ENCODE peak calls at places on chromosomes 7 and 10, in ten cellular contexts. R is neuronal stem cell, Z is fibroblast of lung, D is AG04450, L is pancreas, C is thoracic aorta, F is aorta, E is RWPE1, I is ovary, T is heart left ventricle. A is an unnamed sample.

GRCh38 chr7:1214516-1214915 is 18.2 kb upstream of the UNCX start:
- DNase-seq in R (no peak), Z (no peak), D (no peak), L (no peak), C (no peak), F (no peak), E (no peak), I (no peak), T (no peak), A (no peak)

GRCh38 chr10:122515022-122515424 is 45.5 kb upstream of the DMBT1 start:
- DNase-seq in R (no peak), Z (peak; percentile 67), D (no peak), L (no peak), C (no peak), F (no peak), E (no peak), I (no peak), T (no peak), A (no peak)

GRCh38 chr10:48603421-48604038 is 1.3 kb downstream of the ARHGAP22 start:
- DNase-seq in R (no peak), Z (no peak), D (no peak), L (no peak), C (no peak), F (no peak), E (no peak), I (no peak), T (no peak), A (no peak)

GRCh38 chr10:114022292-114022691 is 21.4 kb upstream of the ADRB1 start:
- DNase-seq in R (no peak), Z (peak; percentile 11), D (no peak), L (no peak), C (no peak), F (no peak), E (no peak), I (peak; percentile 18), T (peak; percentile 54), A (no peak)

GRCh38 chr7:99729501-99730261 is 5.3 kb downstream of the CYP3A7 start:
- DNase-seq in R (no peak), Z (no peak), D (no peak), L (no peak), C (no peak), F (no peak), E (peak; percentile 62), I (no peak), T (no peak), A (peak; percentile 48)

GRCh38 chr7:118280319-118281012 is 56.0 kb downstream of the ANKRD7 start:
- DNase-seq in R (no peak), Z (no peak), D (no peak), L (no peak), C (no peak), F (no peak), E (no peak), I (no peak), T (no peak), A (no peak)

GRCh38 chr10:23505797-23506465 is 67.1 kb downstream of the OTUD1 start:
- DNase-seq in R (no peak), Z (no peak), D (no peak), L (no peak), C (no peak), F (no peak), E (no peak), I (no peak), T (no peak), A (no peak)

GRCh38 chr7:74292757-74293576 is 3.8 kb downstream of the CLIP2 start:
- DNase-seq in R (no peak), Z (no peak), D (no peak), L (peak; percentile 65), C (no peak), F (no peak), E (no peak), I (no peak), T (no peak), A (no peak)

GRCh38 chr7:54581511-54581910 is 39.3 kb downstream of the VSTM2A start:
- DNase-seq in R (no peak), Z (peak; percentile 4), D (no peak), L (no peak), C (no peak), F (no peak), E (peak; percentile 4), I (no peak), T (no peak), A (no peak)

GRCh38 chr7:82578430-82578829 is 134.9 kb upstream of the CACNA2D1 start:
- DNase-seq in R (no peak), Z (peak; percentile 55), D (no peak), L (no peak), C (no peak), F (no peak), E (no peak), I (no peak), T (no peak), A (no peak)

GRCh38 chr7:71752171-71752935 is 620.4 kb downstream of the GALNT17 start:
- DNase-seq in R (peak; percentile 66), Z (no peak), D (no peak), L (peak; percentile 95), C (no peak), F (peak; percentile 47), E (peak; percentile 47), I (peak; percentile 28), T (no peak), A (no peak)

GRCh38 chr7:48041665-48041995 is 6.3 kb downstream of the C7orf57 start:
- DNase-seq in R (no peak), Z (peak; percentile 69), D (no peak), L (no peak), C (no peak), F (no peak), E (peak; percentile 44), I (no peak), T (no peak), A (no peak)

GRCh38 chr7:148916186-148916585 is 32.1 kb upstream of the EZH2 start:
- DNase-seq in R (no peak), Z (peak; percentile 91), D (peak; percentile 73), L (no peak), C (no peak), F (no peak), E (no peak), I (no peak), T (no peak), A (no peak)

GRCh38 chr10:97499561-97500296 is 1.0 kb downstream of the UBTD1 start:
- DNase-seq in R (no peak), Z (peak; percentile 62), D (no peak), L (peak; percentile 73), C (peak; percentile 51), F (peak; percentile 82), E (peak; percentile 55), I (peak; percentile 77), T (peak; percentile 67), A (no peak)

GRCh38 chr10:108204528-108205313 is 1040.2 kb upstream of the SORCS1 start:
- DNase-seq in R (peak; percentile 48), Z (peak; percentile 1), D (no peak), L (no peak), C (no peak), F (no peak), E (peak; percentile 30), I (no peak), T (no peak), A (no peak)

GRCh38 chr7:12158334-12159060 is 52.6 kb upstream of the TMEM106B start:
- DNase-seq in R (no peak), Z (peak; percentile 64), D (peak; percentile 6), L (no peak), C (no peak), F (no peak), E (no peak), I (no peak), T (no peak), A (no peak)

GRCh38 chr7:117963278-117964184 is 90.3 kb upstream of the CTTNBP2 start:
- DNase-seq in R (no peak), Z (no peak), D (no peak), L (no peak), C (no peak), F (no peak), E (no peak), I (no peak), T (no peak), A (no peak)

GRCh38 chr10:124524991-124525653 is 63.5 kb downstream of the LHPP start:
- DNase-seq in R (no peak), Z (no peak), D (no peak), L (no peak), C (no peak), F (no peak), E (peak; percentile 70), I (no peak), T (peak; percentile 67), A (peak; percentile 29)

GRCh38 chr10:44671321-44671720 is 239.8 kb upstream of the TMEM72 start:
- DNase-seq in R (no peak), Z (no peak), D (no peak), L (no peak), C (no peak), F (no peak), E (no peak), I (no peak), T (no peak), A (no peak)
- H3K27ac ChIP-seq in R (no peak overlapping the region), Z (no peak overlapping the region), D (no peak overlapping the region), L (no peak overlapping the region), C (no peak overlapping the region), F (no peak overlapping the region), E (no peak overlapping the region), I (no peak overlapping the region), T (no peak overlapping the region), A (no peak overlapping the region)

GRCh38 chr10:28120795-28121194 is 121.9 kb upstream of the ODAD2 start:
- DNase-seq in R (no peak), Z (no peak), D (no peak), L (no peak), C (no peak), F (no peak), E (no peak), I (no peak), T (no peak), A (no peak)
- H3K27ac ChIP-seq in R (no peak overlapping the region), Z (no peak overlapping the region), D (no peak overlapping the region), L (no peak overlapping the region), C (no peak overlapping the region), F (no peak overlapping the region), E (no peak overlapping the region), I (no peak overlapping the region), T (no peak overlapping the region), A (peak overlapping the region; percentile 59)

DNA sequence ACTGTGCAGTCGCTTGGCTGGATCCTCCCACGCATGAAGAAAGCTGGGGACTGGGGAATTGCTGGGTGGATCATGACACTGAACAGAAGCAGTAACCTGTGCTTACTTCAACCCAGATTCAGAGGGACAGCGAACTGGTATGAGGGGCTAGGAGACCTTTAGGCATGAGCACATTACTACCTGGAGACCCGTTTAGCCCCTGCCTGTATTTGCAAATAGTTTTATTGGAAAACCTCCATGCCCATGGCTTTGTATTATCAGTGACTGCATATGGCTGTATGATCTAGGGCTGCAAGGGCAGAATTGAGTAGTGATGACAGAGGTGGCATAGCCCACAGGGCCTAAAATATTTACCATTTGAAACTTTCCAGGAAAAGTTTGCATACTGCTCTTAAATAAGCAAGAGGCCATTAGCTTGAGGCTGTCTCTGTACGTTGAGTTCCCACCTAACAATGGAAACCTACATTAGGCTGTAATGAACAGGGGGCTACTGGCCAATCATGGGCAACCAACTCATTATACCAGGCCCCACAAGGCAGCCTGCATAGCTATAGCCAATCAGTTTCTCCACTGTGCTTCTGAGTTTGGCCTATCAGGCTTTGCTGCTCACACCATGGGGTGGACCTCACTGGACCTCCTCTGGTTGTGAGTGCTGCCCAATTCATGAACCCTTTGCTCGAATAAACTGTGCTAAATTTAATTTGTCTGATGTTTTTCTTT is 566 bp upstream of the ST8SIA6 start:
- DNase-seq in R (no peak), Z (no peak), D (no peak), L (no peak), C (no peak), F (no peak), E (no peak), I (no peak), T (no peak), A (no peak)
- H3K27ac ChIP-seq in R (no peak overlapping the region), Z (no peak overlapping the region), D (no peak overlapping the region), L (no peak overlapping the region), C (no peak overlapping the region), F (no peak overlapping the region), E (no peak overlapping the region), I (no peak overlapping the region), T (peak overlapping the region; percentile 71), A (no peak overlapping the region)

GRCh38 chr7:27141138-27141537 is 2.3 kb downstream of the HOXA5 start:
- DNase-seq in R (no peak), Z (no peak), D (no peak), L (no peak), C (no peak), F (no peak), E (no peak), I (no peak), T (no peak), A (no peak)
- H3K27ac ChIP-seq in R (no peak overlapping the region), Z (peak overlapping the region; percentile 98), D (peak overlapping the region; percentile 41), L (no peak overlapping the region), C (peak overlapping the region; percentile 97), F (no peak overlapping the region), E (no peak overlapping the region), I (no peak overlapping the region), T (no peak overlapping the region), A (no peak overlapping the region)